ENCODE peak calls at places on chromosomes 7 and 10, in eight cellular contexts. S is Right ventricle myocardium superior; A is amygdala; N is NCI-H2171; L is KBM-7; P is caudate nucleus; U is activated CD4-positive, alpha-beta T cell treated with anti-CD3 and anti-CD28 coated beads for 48 hours; D is stimulated activated CD4-positive, alpha-beta T cell treated with anti-CD3 and anti-CD28 coated beads, Interleukin-2, amount 100 ng/mL, for 24 hours. O is an unnamed sample.

GRCh38 chr7:8389898-8390642 is 43.3 kb upstream of the NXPH1 start:
- DNase-seq in S (peak), A (peak), N (no peak), L (no peak), P (peak), U (no peak), D (no peak), O (no peak)

GRCh38 chr10:128867819-128868218 is 599.2 kb upstream of the MGMT start:
- DNase-seq in S (no peak), A (no peak), N (no peak), L (no peak), P (no peak), U (no peak), D (no peak), O (no peak)

GRCh38 chr10:101353692-101354583 is at the start of gene BTRC:
- DNase-seq in S (peak), A (peak), N (peak), L (peak), P (peak), U (peak), D (peak), O (peak)

GRCh38 chr10:53022663-53023088 is 250.1 kb upstream of the MBL2 start:
- DNase-seq in S (no peak), A (no peak), N (no peak), L (no peak), P (no peak), U (no peak), D (no peak), O (no peak)

GRCh38 chr10:118310822-118311221 is 31.3 kb downstream of the FAM204A start:
- DNase-seq in S (no peak), A (no peak), N (no peak), L (no peak), P (no peak), U (no peak), D (no peak), O (peak)

GRCh38 chr10:79128923-79129305 is 60.1 kb downstream of the ZMIZ1 start:
- DNase-seq in S (no peak), A (no peak), N (no peak), L (peak), P (no peak), U (no peak), D (no peak), O (no peak)

GRCh38 chr10:12605580-12606405 is 256.4 kb downstream of the CAMK1D start:
- DNase-seq in S (peak), A (peak), N (peak), L (no peak), P (peak), U (peak), D (peak), O (peak)

GRCh38 chr10:130741901-130742625 is 569.5 kb downstream of the TCERG1L start:
- DNase-seq in S (no peak), A (no peak), N (no peak), L (no peak), P (no peak), U (no peak), D (no peak), O (no peak)

GRCh38 chr10:86665868-86666267 is 2.4 kb upstream of the LDB3 start:
- DNase-seq in S (peak), A (peak), N (no peak), L (no peak), P (peak), U (no peak), D (no peak), O (no peak)

GRCh38 chr7:22629056-22629455 is 97.9 kb upstream of the IL6 start:
- DNase-seq in S (no peak), A (no peak), N (no peak), L (no peak), P (no peak), U (no peak), D (no peak), O (no peak)

GRCh38 chr7:28748934-28749584 is 209.1 kb downstream of the TRIL start:
- DNase-seq in S (peak), A (no peak), N (no peak), L (peak), P (no peak), U (peak), D (no peak), O (peak)

GRCh38 chr10:12252882-12253546 is 57.0 kb downstream of the CDC123 start:
- DNase-seq in S (no peak), A (no peak), N (no peak), L (peak), P (no peak), U (peak), D (peak), O (peak)

GRCh38 chr7:132709971-132710567 is 133.8 kb upstream of the PLXNA4 start:
- DNase-seq in S (no peak), A (no peak), N (no peak), L (peak), P (no peak), U (peak), D (peak), O (peak)

GRCh38 chr7:106032295-106032694 is 69.2 kb downstream of the CDHR3 start:
- DNase-seq in S (no peak), A (no peak), N (no peak), L (no peak), P (no peak), U (no peak), D (no peak), O (no peak)

GRCh38 chr10:80414126-80414898 is 6.0 kb downstream of the PRXL2A start:
- DNase-seq in S (no peak), A (no peak), N (peak), L (no peak), P (no peak), U (no peak), D (no peak), O (no peak)

GRCh38 chr10:6014241-6014761 is 37.0 kb upstream of the IL15RA start:
- DNase-seq in S (no peak), A (peak), N (no peak), L (peak), P (peak), U (peak), D (no peak), O (peak)

GRCh38 chr7:38215734-38216670 is 38.0 kb downstream of the STARD3NL start:
- DNase-seq in S (peak), A (peak), N (peak), L (peak), P (peak), U (peak), D (peak), O (peak)

GRCh38 chr7:43785425-43785824 is 26.9 kb downstream of the BLVRA start:
- DNase-seq in S (no peak), A (no peak), N (no peak), L (no peak), P (no peak), U (no peak), D (no peak), O (peak)

GRCh38 chr10:79239275-79239779 is 107.9 kb upstream of the PPIF start:
- DNase-seq in S (peak), A (peak), N (no peak), L (no peak), P (peak), U (peak), D (no peak), O (peak)

GRCh38 chr10:10208156-10208555 is 809.5 kb upstream of the CELF2 start:
- DNase-seq in S (no peak), A (no peak), N (no peak), L (no peak), P (no peak), U (no peak), D (no peak), O (no peak)

GRCh38 chr7:136033413-136034031 is 56.4 kb upstream of the MTPN start:
- DNase-seq in S (no peak), A (no peak), N (no peak), L (no peak), P (no peak), U (no peak), D (no peak), O (no peak)

GRCh38 chr7:139734395-139734794 is 43.4 kb downstream of the HIPK2 start:
- DNase-seq in S (no peak), A (no peak), N (no peak), L (no peak), P (no peak), U (no peak), D (no peak), O (peak)

GRCh38 chr7:101669307-101669706 is 40.2 kb upstream of the MYL10 start:
- DNase-seq in S (no peak), A (no peak), N (no peak), L (peak), P (no peak), U (peak), D (peak), O (no peak)

GRCh38 chr7:38021892-38022291 is 101.5 kb downstream of the EPDR1 start:
- DNase-seq in S (no peak), A (no peak), N (no peak), L (no peak), P (no peak), U (no peak), D (no peak), O (no peak)

GRCh38 chr10:71281646-71282322 is 37.3 kb upstream of the SLC29A3 start:
- DNase-seq in S (no peak), A (no peak), N (no peak), L (no peak), P (no peak), U (no peak), D (no peak), O (no peak)

GRCh38 chr10:123571978-123572377 is 94.2 kb upstream of the GPR26 start:
- DNase-seq in S (no peak), A (no peak), N (no peak), L (no peak), P (no peak), U (no peak), D (no peak), O (no peak)

GRCh38 chr10:1185911-1186692 is 129.9 kb downstream of the WDR37 start:
- DNase-seq in S (no peak), A (no peak), N (no peak), L (no peak), P (no peak), U (no peak), D (no peak), O (no peak)

GRCh38 chr7:151767557-151767956 is 109.4 kb downstream of the PRKAG2 start:
- DNase-seq in S (no peak), A (no peak), N (no peak), L (no peak), P (no peak), U (no peak), D (no peak), O (no peak)